ENCODE peak calls at places on chromosome 17, in four cellular contexts. One of them, this sample, is unnamed.

GRCh38 chr17:59712856-59713255 is 5.4 kb downstream of the VMP1 start:
- DNase-seq in mammary epithelial cell: no peak
- DNase-seq in tibial artery: no peak
- DNase-seq in gastrocnemius medialis: no peak
- DNase-seq in this sample: no peak

GRCh38 chr17:80349437-80350160 is 65.4 kb upstream of the ENDOV start:
- DNase-seq in mammary epithelial cell: peak; percentile 2
- DNase-seq in tibial artery: peak; percentile 49
- DNase-seq in gastrocnemius medialis: no peak
- DNase-seq in this sample: no peak

GRCh38 chr17:67262420-67262819 is 17.4 kb upstream of the HELZ start:
- DNase-seq in mammary epithelial cell: no peak
- DNase-seq in tibial artery: no peak
- DNase-seq in gastrocnemius medialis: no peak
- DNase-seq in this sample: no peak

GRCh38 chr17:78409191-78409621 is 30.8 kb downstream of the PGS1 start:
- DNase-seq in mammary epithelial cell: no peak
- DNase-seq in tibial artery: no peak
- DNase-seq in gastrocnemius medialis: no peak
- DNase-seq in this sample: peak; percentile 57

GRCh38 chr17:55433629-55434422 is 12.2 kb upstream of the MMD start:
- DNase-seq in mammary epithelial cell: peak; percentile 93
- DNase-seq in tibial artery: no peak
- DNase-seq in gastrocnemius medialis: no peak
- DNase-seq in this sample: peak; percentile 95

GRCh38 chr17:15498107-15498506 is 30.7 kb upstream of the CDRT4 start:
- DNase-seq in mammary epithelial cell: no peak
- DNase-seq in tibial artery: no peak
- DNase-seq in gastrocnemius medialis: no peak
- DNase-seq in this sample: no peak

GRCh38 chr17:80036715-80037477 is 454 bp downstream of the CCDC40 start:
- DNase-seq in mammary epithelial cell: peak; percentile 5
- DNase-seq in tibial artery: no peak
- DNase-seq in gastrocnemius medialis: no peak
- DNase-seq in this sample: peak; percentile 89

GRCh38 chr17:46889992-46890564 is 32.9 kb upstream of the GOSR2 start:
- DNase-seq in mammary epithelial cell: no peak
- DNase-seq in tibial artery: no peak
- DNase-seq in gastrocnemius medialis: no peak
- DNase-seq in this sample: no peak

GRCh38 chr17:40021471-40021961 is 6.3 kb downstream of the CSF3 start:
- DNase-seq in mammary epithelial cell: peak; percentile 97
- DNase-seq in tibial artery: no peak
- DNase-seq in gastrocnemius medialis: peak; percentile 72
- DNase-seq in this sample: peak; percentile 98

GRCh38 chr17:78527345-78527744 is 49.9 kb downstream of the DNAH17 start:
- DNase-seq in mammary epithelial cell: no peak
- DNase-seq in tibial artery: no peak
- DNase-seq in gastrocnemius medialis: no peak
- DNase-seq in this sample: peak; percentile 56

GRCh38 chr17:49878931-49879330 is 31.1 kb upstream of the TAC4 start:
- DNase-seq in mammary epithelial cell: no peak
- DNase-seq in tibial artery: no peak
- DNase-seq in gastrocnemius medialis: no peak
- DNase-seq in this sample: no peak

GRCh38 chr17:6279659-6280058 is 155.3 kb downstream of the AIPL1 start:
- DNase-seq in mammary epithelial cell: peak; percentile 88
- DNase-seq in tibial artery: no peak
- DNase-seq in gastrocnemius medialis: no peak
- DNase-seq in this sample: no peak

GRCh38 chr17:3917391-3917931 is 1.2 kb upstream of the P2RX1 start:
- DNase-seq in mammary epithelial cell: no peak
- DNase-seq in tibial artery: no peak
- DNase-seq in gastrocnemius medialis: no peak
- DNase-seq in this sample: peak; percentile 89

GRCh38 chr17:36755586-36755985 is 154.2 kb downstream of the MRM1 start:
- DNase-seq in mammary epithelial cell: peak; percentile 18
- DNase-seq in tibial artery: no peak
- DNase-seq in gastrocnemius medialis: no peak
- DNase-seq in this sample: no peak
- TF ChIP-seq CTCF in mammary epithelial cell: peak; percentile 60
- TF ChIP-seq CTCF in tibial artery: no peak
- TF ChIP-seq CTCF in gastrocnemius medialis: no peak
- TF ChIP-seq CTCF in this sample: peak; percentile 27

DNA sequence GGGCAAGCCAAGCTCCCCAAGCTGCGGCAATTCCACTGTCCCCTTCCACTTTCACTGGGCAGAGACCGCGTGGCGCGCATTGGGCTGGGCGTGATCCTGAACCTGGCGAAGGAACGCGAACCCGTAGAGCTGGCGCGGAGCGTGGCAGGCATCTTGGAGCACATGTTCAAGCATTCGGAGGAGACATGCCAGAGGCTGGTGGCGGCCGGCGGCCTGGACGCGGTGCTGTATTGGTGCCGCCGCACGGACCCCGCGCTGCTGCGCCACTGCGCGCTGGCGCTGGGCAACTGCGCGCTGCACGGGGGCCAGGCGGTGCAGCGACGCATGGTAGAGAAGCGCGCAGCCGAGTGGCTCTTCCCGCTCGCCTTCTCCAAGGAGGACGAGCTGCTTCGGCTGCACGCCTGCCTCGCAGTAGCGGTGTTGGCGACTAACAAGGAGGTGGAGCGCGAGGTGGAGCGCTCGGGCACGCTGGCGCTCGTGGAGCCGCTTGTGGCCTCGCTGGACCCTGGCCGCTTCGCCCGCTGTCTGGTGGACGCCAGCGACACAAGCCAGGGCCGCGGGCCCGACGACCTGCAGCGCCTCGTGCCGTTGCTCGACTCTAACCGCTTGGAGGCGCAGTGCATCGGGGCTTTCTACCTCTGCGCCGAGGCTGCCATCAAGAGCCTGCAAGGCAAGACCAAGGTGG is 9.8 kb downstream of the SARM1 start:
- DNase-seq in mammary epithelial cell: no peak
- DNase-seq in tibial artery: no peak
- DNase-seq in gastrocnemius medialis: no peak
- DNase-seq in this sample: no peak
- H3K27ac ChIP-seq in mammary epithelial cell: no peak overlapping the region
- H3K27ac ChIP-seq in tibial artery: no peak overlapping the region
- H3K27ac ChIP-seq in gastrocnemius medialis: no peak overlapping the region
- H3K27ac ChIP-seq in this sample: no peak overlapping the region

GRCh38 chr17:47942568-47942967 is 1.2 kb downstream of the PNPO start:
- DNase-seq in mammary epithelial cell: no peak
- DNase-seq in tibial artery: no peak
- DNase-seq in gastrocnemius medialis: no peak
- DNase-seq in this sample: no peak
- TF ChIP-seq CTCF in mammary epithelial cell: no peak
- TF ChIP-seq CTCF in tibial artery: no peak
- TF ChIP-seq CTCF in gastrocnemius medialis: no peak
- TF ChIP-seq CTCF in this sample: no peak

DNA sequence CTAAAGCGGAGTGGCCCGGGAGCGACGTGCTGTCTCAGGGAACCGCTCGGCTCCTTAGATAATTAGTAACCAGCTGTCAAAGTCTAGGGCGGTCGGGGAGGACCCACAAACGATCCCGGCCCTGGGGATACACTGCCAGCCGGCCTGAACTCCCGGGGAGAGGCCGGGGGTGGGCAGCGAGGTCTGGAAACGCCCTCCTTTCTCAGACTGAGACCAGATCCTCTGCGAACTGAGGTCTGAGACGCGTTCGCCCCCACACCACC is 1.3 kb downstream of the HNF1B start:
- DNase-seq in mammary epithelial cell: no peak
- DNase-seq in tibial artery: no peak
- DNase-seq in gastrocnemius medialis: no peak
- DNase-seq in this sample: no peak
- H3K27ac ChIP-seq in mammary epithelial cell: no peak overlapping the region
- H3K27ac ChIP-seq in tibial artery: no peak overlapping the region
- H3K27ac ChIP-seq in gastrocnemius medialis: no peak overlapping the region
- H3K27ac ChIP-seq in this sample: no peak overlapping the region

GRCh38 chr17:33927732-33928133 is 327.4 kb upstream of the CCL2 start:
- DNase-seq in mammary epithelial cell: no peak
- DNase-seq in tibial artery: no peak
- DNase-seq in gastrocnemius medialis: no peak
- DNase-seq in this sample: no peak
- TF ChIP-seq CTCF in mammary epithelial cell: no peak
- TF ChIP-seq CTCF in tibial artery: no peak
- TF ChIP-seq CTCF in gastrocnemius medialis: peak; percentile 31
- TF ChIP-seq CTCF in this sample: no peak

GRCh38 chr17:44523672-44523972 is 20.4 kb upstream of the GPATCH8 start:
- DNase-seq in mammary epithelial cell: no peak
- DNase-seq in tibial artery: no peak
- DNase-seq in gastrocnemius medialis: no peak
- DNase-seq in this sample: no peak
- H3K27ac ChIP-seq in mammary epithelial cell: no peak overlapping the region
- H3K27ac ChIP-seq in tibial artery: no peak overlapping the region
- H3K27ac ChIP-seq in gastrocnemius medialis: no peak overlapping the region
- H3K27ac ChIP-seq in this sample: no peak overlapping the region

This sample was measured in osteoblast.